ENCODE peak calls at places on chromosomes 2 and 18, in four cellular contexts. Q is psoas muscle, K is colonic mucosa, P is bronchial epithelial cell. F is an unnamed sample.

GRCh38 chr2:7363906-7364305 is 446.7 kb downstream of the RNF144A start:
- DNase-seq in P (peak), Q (no peak), K (no peak), F (no peak)

GRCh38 chr2:134137182-134137595 is 116.7 kb upstream of the MGAT5 start:
- DNase-seq in K (no peak), P (peak), Q (no peak), F (no peak)

GRCh38 chr2:65583061-65583460 is 150.7 kb upstream of the SPRED2 start:
- DNase-seq in K (no peak), Q (no peak), P (no peak), F (no peak)

GRCh38 chr2:135997380-135997779 is 12.0 kb upstream of the DARS1 start:
- DNase-seq in K (no peak), P (no peak), Q (no peak), F (no peak)

GRCh38 chr18:24491882-24492281 is 31.4 kb downstream of the HRH4 start:
- DNase-seq in Q (no peak), K (no peak), P (no peak), F (no peak)

GRCh38 chr2:224892574-224893204 is 149.6 kb downstream of the DOCK10 start:
- DNase-seq in P (no peak), Q (no peak), K (no peak), F (no peak)

GRCh38 chr2:12712871-12713270 is 3.9 kb upstream of the TRIB2 start:
- DNase-seq in K (no peak), P (no peak), Q (no peak), F (no peak)

GRCh38 chr2:236861196-236861875 is 224.4 kb upstream of the COPS8 start:
- DNase-seq in Q (no peak), P (no peak), K (no peak), F (no peak)

GRCh38 chr2:98818164-98818563 is 87.2 kb upstream of the MGAT4A start:
- DNase-seq in P (no peak), Q (no peak), K (no peak), F (no peak)

GRCh38 chr2:124755386-124755785 is 730.3 kb downstream of the CNTNAP5 start:
- DNase-seq in K (no peak), Q (no peak), P (no peak), F (no peak)

GRCh38 chr2:242075163-242075562 is 205.6 kb downstream of the RTP5 start:
- DNase-seq in P (no peak), K (no peak), Q (no peak), F (no peak)

DNA sequence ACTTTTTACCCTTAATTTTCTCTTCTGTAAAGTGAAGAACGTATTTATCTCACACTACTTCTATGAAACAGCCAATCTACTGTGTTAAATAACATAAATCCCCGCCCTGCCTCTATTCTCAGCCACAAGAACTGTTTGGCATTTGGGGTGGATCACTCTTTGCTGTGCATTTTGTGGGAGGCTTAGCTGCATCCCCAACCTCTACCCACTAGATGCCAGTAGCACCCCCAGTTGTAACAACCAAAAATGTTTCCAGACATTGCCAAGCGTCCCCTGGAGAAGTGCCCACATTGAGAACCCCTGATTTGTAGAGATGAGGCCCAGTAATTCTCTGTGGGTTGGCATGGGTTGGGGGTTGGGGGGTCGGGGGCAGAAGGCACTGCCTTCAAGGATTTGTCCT is 94.7 kb upstream of the BOD1L2 start:
- DNase-seq in P (no peak), Q (no peak), K (no peak), F (no peak)
- TF ChIP-seq CTCF in P (no peak), Q (no peak), K (no peak), F (no peak)

DNA sequence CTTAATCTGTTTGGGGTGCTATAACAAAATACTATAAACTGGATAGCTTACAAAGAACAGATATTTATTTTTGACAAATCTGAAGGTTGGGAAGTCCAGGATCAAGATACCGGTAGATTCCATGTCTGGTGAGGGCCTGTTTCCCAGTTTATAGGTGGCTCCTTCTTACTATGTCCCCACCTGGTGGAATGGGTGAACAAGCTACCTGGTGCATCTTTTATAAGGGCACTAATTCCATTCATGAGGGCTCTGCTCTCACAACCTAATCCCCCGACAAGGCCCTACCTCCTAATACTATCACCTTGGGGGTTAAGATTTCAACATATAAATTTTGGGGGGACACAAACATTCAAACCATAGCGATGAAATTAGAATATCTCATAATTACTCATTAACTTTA is 15.6 kb upstream of the NEMP2 start:
- DNase-seq in Q (no peak), K (no peak), P (no peak), F (no peak)
- TF ChIP-seq CTCF in Q (no peak), K (no peak), P (no peak), F (no peak)

DNA sequence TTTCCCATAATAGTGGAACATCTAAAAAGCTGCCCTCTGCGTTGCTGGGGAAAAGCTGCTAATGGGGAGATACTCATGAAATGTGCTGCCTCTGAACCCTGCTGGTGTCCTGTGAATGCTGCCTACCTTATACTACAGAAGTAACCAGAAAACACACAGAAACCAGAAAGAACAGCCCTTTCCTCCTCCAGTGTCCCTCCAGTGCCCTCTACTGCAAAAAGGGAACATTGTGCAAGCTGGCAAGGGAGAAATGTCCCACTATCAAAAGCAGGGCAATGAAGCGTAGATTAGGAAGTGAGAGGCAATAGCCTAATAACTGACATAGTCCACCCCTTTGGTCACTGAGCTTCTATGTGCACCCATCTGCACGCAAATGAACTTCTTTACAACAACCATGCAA is 162.7 kb upstream of the ETAA1 start:
- DNase-seq in Q (no peak), P (peak), K (no peak), F (no peak)
- TF ChIP-seq CTCF in Q (no peak), P (peak), K (no peak), F (peak)

DNA sequence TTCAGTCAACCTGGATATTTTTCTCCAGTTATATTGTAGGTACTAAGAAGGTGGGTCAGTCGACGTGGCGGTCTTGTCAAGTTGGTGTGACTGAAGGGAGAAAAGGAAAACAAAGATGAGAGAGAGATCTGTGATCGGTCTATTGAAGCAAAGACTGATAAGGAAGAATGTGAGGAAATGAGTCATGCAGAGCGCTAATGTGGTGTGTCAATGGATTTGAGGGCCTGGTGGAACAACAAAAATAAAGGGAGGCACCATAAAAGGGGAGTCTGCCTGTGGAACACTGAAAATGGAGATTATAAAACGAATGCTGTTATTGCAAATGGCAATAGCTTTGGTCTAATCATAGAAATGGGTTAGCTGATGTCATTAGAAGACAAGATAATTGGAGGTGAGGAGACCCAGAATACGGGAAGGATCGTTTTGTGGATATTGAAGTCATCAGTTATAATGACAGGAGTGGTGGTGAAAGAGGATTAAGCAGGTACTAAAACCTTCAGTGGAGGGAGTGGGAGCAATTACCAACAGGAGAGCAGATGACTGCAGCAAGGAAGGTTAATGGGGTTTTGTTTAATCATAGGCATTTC is 599.1 kb upstream of the FSHR start:
- DNase-seq in Q (no peak), P (peak), K (no peak), F (no peak)
- TF ChIP-seq CTCF in Q (no peak), P (no peak), K (no peak), F (no peak)

GRCh38 chr2:170533156-170533555 is 182.0 kb upstream of the SP5 start:
- DNase-seq in Q (no peak), K (no peak), P (no peak), F (no peak)

GRCh38 chr2:170525566-170525900 is 189.6 kb upstream of the SP5 start:
- DNase-seq in Q (peak), P (peak), K (peak), F (peak)

GRCh38 chr2:170530803-170531564 is 184.2 kb upstream of the SP5 start:
- DNase-seq in Q (no peak), K (no peak), P (no peak), F (no peak)

GRCh38 chr2:170531876-170532275 is 183.3 kb upstream of the SP5 start:
- DNase-seq in K (no peak), P (no peak), Q (no peak), F (no peak)

DNA sequence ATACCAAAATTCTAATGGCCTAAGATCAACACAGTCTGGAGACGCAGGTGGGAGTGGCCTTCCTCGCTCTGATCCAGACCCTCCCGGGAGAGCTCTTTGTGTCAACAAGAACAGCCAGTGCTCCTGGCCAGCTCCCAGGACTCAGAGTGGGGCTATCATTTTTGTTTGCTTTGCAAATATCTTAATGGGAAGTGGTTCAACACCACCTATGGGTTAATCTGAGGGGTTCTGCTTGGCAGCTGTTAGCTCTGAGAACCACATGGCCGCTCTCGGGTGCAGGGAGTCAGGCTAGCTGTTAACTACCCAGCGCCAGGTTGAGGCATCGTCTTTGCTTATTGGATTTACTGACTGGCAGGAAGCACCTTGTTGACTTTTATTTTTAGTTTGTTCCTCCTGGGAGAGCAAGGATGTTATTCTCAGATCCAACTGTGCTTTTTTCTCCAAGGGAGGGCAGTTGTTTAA is 184.8 kb upstream of the SP5 start:
- DNase-seq in K (peak), P (peak), Q (peak), F (peak)
- TF ChIP-seq CTCF in K (no peak), P (no peak), Q (no peak), F (no peak)

DNA sequence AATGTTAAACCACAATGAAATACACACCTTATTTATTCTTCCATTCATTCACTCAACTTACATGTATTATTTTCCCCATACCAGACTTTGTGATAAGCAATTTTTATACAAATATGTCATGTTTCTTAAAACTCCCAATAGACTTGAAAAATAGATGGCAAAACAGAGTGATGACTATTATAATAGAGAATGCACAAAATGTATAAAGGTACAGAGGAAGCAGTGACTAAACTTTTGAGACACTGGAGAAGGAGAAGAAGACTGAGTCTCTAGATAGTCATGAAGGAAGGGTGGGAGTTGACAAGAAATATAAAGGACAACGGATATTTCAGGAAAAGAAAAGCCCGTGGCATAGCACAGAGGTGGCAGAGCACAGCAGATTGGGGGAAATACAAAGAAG is 198.1 kb upstream of the SLC39A10 start:
- DNase-seq in K (no peak), P (peak), Q (no peak), F (no peak)
- TF ChIP-seq CTCF in K (no peak), P (no peak), Q (no peak), F (no peak)

DNA sequence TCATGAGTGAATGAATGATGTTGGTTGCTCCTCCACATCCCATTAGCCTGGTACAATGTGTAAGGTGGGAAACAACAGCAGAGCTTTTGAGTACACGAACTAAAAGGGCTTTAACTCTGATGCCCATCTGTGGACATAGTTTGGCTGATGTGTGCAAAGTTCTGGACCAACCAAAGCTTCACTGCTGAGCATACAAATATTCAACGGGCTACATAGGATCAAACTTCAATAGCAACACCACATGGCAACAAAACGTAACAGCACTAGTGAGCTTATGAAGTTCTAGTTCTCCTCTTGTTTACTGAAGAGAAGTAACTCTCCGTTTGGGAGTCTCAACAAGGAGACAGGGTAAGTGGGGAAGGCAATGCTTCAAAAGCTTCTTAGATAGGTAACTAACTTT is 20.4 kb downstream of the STAM2 start:
- DNase-seq in K (no peak), P (peak), Q (no peak), F (no peak)
- TF ChIP-seq CTCF in K (no peak), P (no peak), Q (no peak), F (no peak)